ENCODE peak calls at places on chromosomes 1 and 21, in five cellular contexts. T is GM12891; Z is activated CD4-positive, alpha-beta T cell treated with anti-CD3 and anti-CD28 coated beads, Interleukin-2, amount 10 ng/mL, durations not matched to agents 7 days and 5 days; Q is AG04450; X is fibroblast of lung. P is an unnamed sample.

GRCh38 chr21:43972850-43973633 is 39.1 kb upstream of the TRAPPC10 start:
- DNase-seq in T (no peak), Z (no peak), Q (no peak), X (peak), P (no peak)

GRCh38 chr1:192998536-192998935 is 60.6 kb downstream of the UCHL5 start:
- DNase-seq in T (no peak), Z (no peak), Q (no peak), X (no peak), P (peak)

GRCh38 chr1:92473781-92474495 is 12.8 kb downstream of the GFI1 start:
- DNase-seq in T (no peak), Z (peak), Q (no peak), X (no peak), P (no peak)

GRCh38 chr1:17535300-17535937 is 4.1 kb upstream of the ARHGEF10L start:
- DNase-seq in T (no peak), Z (no peak), Q (no peak), X (no peak), P (no peak)

GRCh38 chr1:227428803-227429202 is 110.5 kb upstream of the CDC42BPA start:
- DNase-seq in T (no peak), Z (no peak), Q (no peak), X (peak), P (no peak)

GRCh38 chr1:1237874-1238701 is 6.1 kb downstream of the B3GALT6 start:
- DNase-seq in T (no peak), Z (no peak), Q (no peak), X (no peak), P (no peak)

GRCh38 chr1:228276901-228277490 is 69.2 kb downstream of the OBSCN start:
- DNase-seq in T (no peak), Z (no peak), Q (no peak), X (no peak), P (no peak)

GRCh38 chr1:2204384-2205190 is 10.0 kb upstream of the FAAP20 start:
- DNase-seq in T (peak), Z (no peak), Q (no peak), X (peak), P (peak)

GRCh38 chr1:30523055-30524020 is 200.0 kb downstream of the MATN1 start:
- DNase-seq in T (no peak), Z (no peak), Q (no peak), X (peak), P (no peak)

GRCh38 chr1:79982218-79982617 is 975.7 kb upstream of the ADGRL4 start:
- DNase-seq in T (no peak), Z (no peak), Q (peak), X (peak), P (peak)

GRCh38 chr1:48405400-48405799 is 66.6 kb downstream of the SPATA6 start:
- DNase-seq in T (no peak), Z (no peak), Q (no peak), X (no peak), P (no peak)

GRCh38 chr21:42426876-42427480 is 23.3 kb downstream of the UBASH3A start:
- DNase-seq in T (no peak), Z (no peak), Q (no peak), X (no peak), P (no peak)

GRCh38 chr1:197896301-197896700 is 6.1 kb upstream of the C1orf53 start:
- DNase-seq in T (no peak), Z (no peak), Q (no peak), X (no peak), P (no peak)

GRCh38 chr1:100187912-100188311 is 9.9 kb upstream of the LRRC39 start:
- DNase-seq in T (no peak), Z (no peak), Q (no peak), X (peak), P (no peak)

GRCh38 chr21:42159560-42160110 is 59.3 kb upstream of the ABCG1 start:
- DNase-seq in T (no peak), Z (no peak), Q (no peak), X (no peak), P (no peak)

GRCh38 chr1:24635195-24635843 is 7.8 kb upstream of the SRRM1 start:
- DNase-seq in T (peak), Z (peak), Q (peak), X (peak), P (peak)

GRCh38 chr1:25804244-25804963 is 4.4 kb downstream of the SELENON start:
- DNase-seq in T (no peak), Z (no peak), Q (no peak), X (no peak), P (no peak)

P was measured in Jurkat, Clone E6-1.